ENCODE peak calls at places on chromosomes 12 and 14, in seven cellular contexts. J, N, X, L, F, Y and A are unnamed samples.

GRCh38 chr12:22539055-22539454 is 5.3 kb downstream of the C2CD5 start:
- DNase-seq in J (peak), N (no peak), X (no peak), L (no peak), F (no peak), Y (no peak), A (no peak)

GRCh38 chr14:67456732-67457131 is 31.8 kb downstream of the TMEM229B start:
- DNase-seq in J (no peak), N (no peak), X (no peak), L (no peak), F (no peak), Y (no peak), A (no peak)

GRCh38 chr12:110575326-110575725 is 7.8 kb downstream of the PPTC7 start:
- DNase-seq in J (no peak), N (no peak), X (no peak), L (no peak), F (no peak), Y (no peak), A (no peak)

GRCh38 chr14:104585966-104586702 is 6.6 kb downstream of the C14orf180 start:
- DNase-seq in J (no peak), N (no peak), X (no peak), L (no peak), F (no peak), Y (no peak), A (no peak)

GRCh38 chr12:122184522-122184921 is 1.6 kb downstream of the LRRC43 start:
- DNase-seq in J (peak), N (no peak), X (no peak), L (no peak), F (no peak), Y (no peak), A (no peak)

GRCh38 chr12:105100998-105101397 is 6.5 kb upstream of the WASHC4 start:
- DNase-seq in J (no peak), N (no peak), X (peak), L (no peak), F (no peak), Y (no peak), A (no peak)

GRCh38 chr14:64556526-64556925 is 6.8 kb downstream of the PPP1R36 start:
- DNase-seq in J (no peak), N (no peak), X (no peak), L (no peak), F (no peak), Y (no peak), A (no peak)

GRCh38 chr12:90253674-90254181 is 545.1 kb upstream of the ATP2B1 start:
- DNase-seq in J (peak), N (no peak), X (peak), L (peak), F (no peak), Y (peak), A (peak)

GRCh38 chr12:32983968-32984367 is 87.4 kb upstream of the PKP2 start:
- DNase-seq in J (no peak), N (no peak), X (peak), L (no peak), F (no peak), Y (peak), A (no peak)

GRCh38 chr12:3107071-3107583 is 29.9 kb downstream of the TSPAN9 start:
- DNase-seq in J (no peak), N (no peak), X (no peak), L (no peak), F (no peak), Y (no peak), A (no peak)

GRCh38 chr14:73465833-73466532 is 7.6 kb upstream of the NUMB start:
- DNase-seq in J (peak), N (no peak), X (no peak), L (no peak), F (no peak), Y (no peak), A (no peak)

GRCh38 chr14:95585971-95586620 is 51.2 kb downstream of the GLRX5 start:
- DNase-seq in J (no peak), N (no peak), X (no peak), L (no peak), F (no peak), Y (no peak), A (no peak)

GRCh38 chr12:132341318-132342050 is 12.1 kb upstream of the GALNT9 start:
- DNase-seq in J (no peak), N (no peak), X (no peak), L (no peak), F (no peak), Y (no peak), A (no peak)

GRCh38 chr12:18320036-18320617 is 58.8 kb downstream of the PIK3C2G start:
- DNase-seq in J (peak), N (no peak), X (peak), L (no peak), F (no peak), Y (peak), A (no peak)

GRCh38 chr12:104197264-104197663 is 18.3 kb upstream of the TXNRD1 start:
- DNase-seq in J (no peak), N (no peak), X (no peak), L (no peak), F (no peak), Y (no peak), A (no peak)

GRCh38 chr12:124426594-124427550 is 132.0 kb downstream of the RFLNA start:
- DNase-seq in J (no peak), N (no peak), X (no peak), L (no peak), F (no peak), Y (no peak), A (no peak)

GRCh38 chr14:85701116-85701515 is 171.2 kb downstream of the FLRT2 start:
- DNase-seq in J (no peak), N (no peak), X (no peak), L (no peak), F (no peak), Y (no peak), A (no peak)

GRCh38 chr12:47731723-47732122 is 6.4 kb upstream of the ENDOU start:
- DNase-seq in J (no peak), N (no peak), X (no peak), L (no peak), F (no peak), Y (no peak), A (no peak)

GRCh38 chr12:106106129-106106566 is 32.6 kb downstream of the NUAK1 start:
- DNase-seq in J (no peak), N (peak), X (no peak), L (no peak), F (no peak), Y (no peak), A (no peak)

GRCh38 chr12:152440-152839 is 61.5 kb downstream of the SLC6A12 start:
- DNase-seq in J (no peak), N (no peak), X (no peak), L (no peak), F (no peak), Y (no peak), A (no peak)

GRCh38 chr12:104276192-104277131 is 27.1 kb upstream of the EID3 start:
- DNase-seq in J (no peak), N (peak), X (peak), L (no peak), F (no peak), Y (no peak), A (no peak)

GRCh38 chr12:30908389-30909087 is 18.0 kb upstream of the TSPAN11 start:
- DNase-seq in J (no peak), N (no peak), X (no peak), L (no peak), F (no peak), Y (no peak), A (no peak)

GRCh38 chr12:51023625-51024395 is 2.4 kb downstream of the SLC11A2 start:
- DNase-seq in J (no peak), N (no peak), X (no peak), L (no peak), F (no peak), Y (no peak), A (no peak)

GRCh38 chr12:105107497-105108371 is at the start of gene WASHC4:
- DNase-seq in J (peak), N (peak), X (peak), L (peak), F (peak), Y (peak), A (peak)

GRCh38 chr14:73943083-73943482 is 6.8 kb downstream of the FAM161B start:
- DNase-seq in J (peak), N (no peak), X (peak), L (no peak), F (no peak), Y (no peak), A (no peak)

GRCh38 chr14:22664261-22664660 is 20.1 kb upstream of the OR6J1 start:
- DNase-seq in J (no peak), N (no peak), X (no peak), L (no peak), F (no peak), Y (no peak), A (no peak)